ENCODE peak calls at places on chromosome 4, in eight cellular contexts. G, B, U, H, Z, A, D and V are unnamed samples.

GRCh38 chr4:156606444-156607197 is 365.0 kb downstream of the PDGFC start:
- DNase-seq in D (no peak), U (no peak), H (no peak), A (no peak), B (peak), Z (peak), G (no peak), V (no peak)

GRCh38 chr4:98682719-98683118 is 24.3 kb upstream of the TSPAN5 start:
- DNase-seq in U (no peak), G (no peak), Z (peak), A (no peak), D (no peak), H (no peak), B (peak), V (no peak)

GRCh38 chr4:88101165-88101564 is 57.3 kb downstream of the ABCG2 start:
- DNase-seq in D (no peak), B (no peak), H (peak), U (no peak), Z (no peak), G (peak), A (no peak), V (no peak)

GRCh38 chr4:81631958-81632439 is 160.3 kb upstream of the RASGEF1B start:
- DNase-seq in B (peak), D (no peak), H (peak), Z (peak), G (no peak), U (no peak), A (no peak), V (no peak)

GRCh38 chr4:7166981-7167700 is 25.2 kb upstream of the SORCS2 start:
- DNase-seq in A (no peak), D (no peak), U (no peak), Z (no peak), G (no peak), H (no peak), B (no peak), V (no peak)

GRCh38 chr4:175504316-175504715 is 307.7 kb downstream of the GPM6A start:
- DNase-seq in A (no peak), B (peak), U (no peak), H (no peak), D (no peak), Z (peak), G (no peak), V (no peak)

GRCh38 chr4:182978152-182978827 is 61.1 kb upstream of the DCTD start:
- DNase-seq in H (no peak), B (peak), U (no peak), G (no peak), Z (peak), D (no peak), A (peak), V (no peak)

GRCh38 chr4:87937523-87937922 is 38.0 kb upstream of the SPP1 start:
- DNase-seq in G (no peak), D (peak), Z (no peak), B (no peak), H (no peak), A (no peak), U (no peak), V (no peak)

GRCh38 chr4:4837921-4838601 is 21.4 kb upstream of the MSX1 start:
- DNase-seq in A (no peak), U (peak), D (no peak), Z (peak), G (no peak), H (no peak), B (peak), V (no peak)

GRCh38 chr4:73021634-73022033 is 47.9 kb downstream of the COX18 start:
- DNase-seq in D (peak), U (no peak), Z (peak), H (no peak), B (peak), A (peak), G (no peak), V (peak)

GRCh38 chr4:6701371-6701770 is 7.7 kb downstream of the S100P start:
- DNase-seq in G (no peak), Z (no peak), U (no peak), A (no peak), H (no peak), B (no peak), D (peak), V (peak)

GRCh38 chr4:152485726-152486276 is 50.1 kb downstream of the FBXW7 start:
- DNase-seq in B (peak), G (no peak), U (peak), H (no peak), D (no peak), Z (peak), A (no peak), V (no peak)

GRCh38 chr4:157514711-157515110 is 294.2 kb downstream of the GRIA2 start:
- DNase-seq in B (no peak), Z (no peak), D (no peak), A (peak), H (no peak), G (no peak), U (no peak), V (peak)

GRCh38 chr4:96260071-96260682 is 420.3 kb downstream of the PDHA2 start:
- DNase-seq in D (no peak), B (no peak), G (no peak), H (no peak), U (no peak), A (peak), Z (no peak), V (no peak)

GRCh38 chr4:633406-633805 is 8.0 kb downstream of the PDE6B start:
- DNase-seq in G (no peak), Z (no peak), A (no peak), H (no peak), D (no peak), B (no peak), U (no peak), V (no peak)

GRCh38 chr4:41432889-41433288 is 105.1 kb upstream of the LIMCH1 start:
- DNase-seq in U (no peak), D (no peak), B (peak), G (no peak), Z (peak), H (no peak), A (no peak), V (no peak)

GRCh38 chr4:182752158-182752910 is 164.9 kb downstream of the DCTD start:
- DNase-seq in U (peak), A (no peak), D (no peak), H (no peak), G (no peak), Z (peak), B (peak), V (no peak)

GRCh38 chr4:24137963-24138601 is 248.2 kb upstream of the PPARGC1A start:
- DNase-seq in Z (no peak), D (no peak), U (no peak), H (no peak), G (no peak), A (no peak), B (no peak), V (no peak)

GRCh38 chr4:7426525-7427171 is 8.1 kb downstream of the PSAPL1 start:
- DNase-seq in H (no peak), Z (no peak), B (no peak), G (no peak), D (no peak), A (no peak), U (no peak), V (no peak)

GRCh38 chr4:11954093-11954492 is 525.4 kb upstream of the HS3ST1 start:
- DNase-seq in D (peak), Z (no peak), U (no peak), B (peak), H (no peak), A (no peak), G (no peak), V (peak)

GRCh38 chr4:44319129-44319528 is 129.5 kb downstream of the KCTD8 start:
- DNase-seq in G (no peak), U (no peak), H (no peak), Z (no peak), A (no peak), D (no peak), B (no peak), V (no peak)

GRCh38 chr4:48079972-48080391 is 54.1 kb downstream of the TXK start:
- DNase-seq in G (no peak), Z (no peak), H (no peak), U (peak), D (no peak), A (no peak), B (peak), V (no peak)

GRCh38 chr4:5808081-5808741 is 84.7 kb downstream of the CRMP1 start:
- DNase-seq in U (no peak), Z (peak), G (no peak), D (no peak), H (no peak), B (peak), A (peak), V (no peak)

GRCh38 chr4:175947117-175947722 is 118.4 kb upstream of the WDR17 start:
- DNase-seq in Z (peak), U (no peak), B (peak), D (peak), A (no peak), G (no peak), H (no peak), V (peak)

GRCh38 chr4:145155268-145155870 is 25.0 kb downstream of the OTUD4 start:
- DNase-seq in D (no peak), G (no peak), B (no peak), A (no peak), H (no peak), U (no peak), Z (no peak), V (no peak)

GRCh38 chr4:38889143-38889542 is 21.5 kb downstream of the FAM114A1 start:
- DNase-seq in D (no peak), B (peak), A (no peak), G (no peak), H (no peak), U (no peak), Z (peak), V (no peak)

GRCh38 chr4:158938462-158939044 is 164.3 kb upstream of the RAPGEF2 start:
- DNase-seq in H (no peak), U (peak), Z (peak), A (no peak), D (no peak), G (no peak), B (peak), V (no peak)

GRCh38 chr4:168735735-168736134 is 238.9 kb downstream of the PALLD start:
- DNase-seq in Z (no peak), U (no peak), G (no peak), D (no peak), A (no peak), B (no peak), H (no peak), V (no peak)

GRCh38 chr4:64718091-64718490 is 308.8 kb upstream of the TECRL start:
- DNase-seq in Z (no peak), B (peak), G (no peak), H (no peak), A (no peak), U (no peak), D (no peak), V (no peak)

GRCh38 chr4:188430384-188430783 is 291.1 kb downstream of the TRIML1 start:
- DNase-seq in A (no peak), G (no peak), D (no peak), H (no peak), B (no peak), Z (no peak), U (no peak), V (no peak)

GRCh38 chr4:60506061-60506460 is 694.1 kb upstream of the ADGRL3 start:
- DNase-seq in H (no peak), A (no peak), B (peak), U (no peak), D (no peak), Z (no peak), G (no peak), V (no peak)

GRCh38 chr4:152090543-152090942 is 329.7 kb upstream of the GATB start:
- DNase-seq in H (no peak), D (no peak), U (no peak), A (peak), Z (peak), G (peak), B (peak), V (peak)

GRCh38 chr4:34046580-34046979 is 2197.7 kb downstream of the ARAP2 start:
- DNase-seq in A (no peak), B (peak), G (no peak), H (no peak), U (peak), D (no peak), Z (peak), V (no peak)

GRCh38 chr4:37268311-37268710 is 23.8 kb downstream of the NWD2 start:
- DNase-seq in Z (no peak), U (no peak), D (no peak), A (no peak), G (no peak), B (no peak), H (no peak), V (no peak)
- H3K4me3 ChIP-seq in Z (no peak), U (no peak), D (no peak), A (no peak), G (no peak), B (no peak), H (no peak), V (no peak)

GRCh38 chr4:89226665-89227572 is 80.7 kb downstream of the GPRIN3 start:
- DNase-seq in U (peak), H (peak), G (peak), A (peak), B (peak), D (peak), Z (peak), V (peak)
- H3K4me3 ChIP-seq in U (no peak), H (no peak), G (no peak), A (no peak), B (no peak), D (no peak), Z (no peak), V (no peak)

GRCh38 chr4:37822220-37822619 is 4.3 kb upstream of the PGM2 start:
- DNase-seq in H (no peak), A (no peak), Z (no peak), U (no peak), D (no peak), B (no peak), G (no peak), V (no peak)
- H3K4me3 ChIP-seq in H (no peak), A (no peak), Z (no peak), U (no peak), D (no peak), B (no peak), G (no peak), V (no peak)

GRCh38 chr4:119321921-119322687 is at the start of gene FABP2:
- DNase-seq in A (no peak), H (no peak), D (no peak), B (no peak), U (no peak), Z (no peak), G (no peak), V (no peak)
- H3K4me3 ChIP-seq in A (no peak), H (no peak), D (no peak), B (no peak), U (no peak), Z (no peak), G (no peak), V (no peak)

GRCh38 chr4:1873291-1873690 is 2.1 kb downstream of the NSD2 start:
- DNase-seq in D (peak), U (no peak), H (no peak), G (no peak), B (no peak), Z (no peak), A (no peak), V (no peak)

GRCh38 chr4:1874207-1874606 is 3.0 kb downstream of the NSD2 start:
- DNase-seq in H (no peak), A (no peak), U (no peak), B (no peak), Z (no peak), D (no peak), G (no peak), V (no peak)

GRCh38 chr4:1873776-1874175 is 2.6 kb downstream of the NSD2 start:
- DNase-seq in A (no peak), U (no peak), H (no peak), B (no peak), D (no peak), G (no peak), Z (no peak), V (no peak)

GRCh38 chr4:1871471-1872021 is 353 bp downstream of the NSD2 start:
- DNase-seq in H (no peak), D (no peak), Z (no peak), U (no peak), A (no peak), B (no peak), G (peak), V (no peak)

GRCh38 chr4:1872918-1873269 is 1.7 kb downstream of the NSD2 start:
- DNase-seq in Z (peak), G (no peak), D (no peak), H (no peak), U (peak), A (no peak), B (peak), V (peak)
- H3K4me3 ChIP-seq in Z (peak), G (peak), D (peak), H (no peak), U (peak), A (peak), B (peak), V (peak)

GRCh38 chr4:105709081-105709450 is 482 bp downstream of the GSTCD start:
- DNase-seq in D (peak), B (peak), G (peak), U (no peak), Z (no peak), A (peak), H (no peak), V (no peak)
- H3K4me3 ChIP-seq in D (peak), B (peak), G (peak), U (peak), Z (peak), A (peak), H (peak), V (peak)

DNA sequence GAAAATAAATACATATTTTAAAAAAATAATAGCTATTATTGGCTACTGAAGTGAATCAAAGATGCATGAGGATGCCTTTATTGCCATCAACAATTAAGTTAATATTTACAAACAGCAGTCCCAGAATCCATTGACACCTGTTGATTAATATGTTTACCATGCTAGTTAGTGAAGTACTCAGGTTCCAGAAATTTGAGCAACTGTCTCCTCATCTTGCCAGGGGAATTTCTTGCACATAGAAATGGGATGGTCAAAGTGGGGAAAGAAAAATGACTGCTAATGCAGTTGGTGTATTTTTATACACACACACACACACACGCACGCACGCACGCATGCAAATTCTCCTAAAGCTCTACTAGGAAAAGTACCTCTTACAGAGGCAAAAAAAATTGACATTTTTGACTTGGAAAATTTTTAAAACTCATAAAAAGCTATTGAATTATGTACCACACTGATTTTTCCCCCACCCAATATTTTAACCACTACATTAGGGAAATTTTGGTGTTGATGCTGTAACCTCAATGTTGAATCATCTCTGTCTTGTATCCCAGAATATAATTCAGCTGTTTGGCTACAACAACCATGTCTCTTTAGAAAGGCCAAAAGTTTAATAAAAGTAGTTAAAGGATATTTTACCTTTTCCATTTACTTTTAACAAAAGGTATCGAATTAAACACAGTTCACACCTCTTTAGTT is 105.3 kb upstream of the TMEM150C start:
- DNase-seq in A (no peak), D (no peak), B (no peak), U (no peak), G (no peak), H (no peak), Z (no peak), V (no peak)
- H3K4me3 ChIP-seq in A (no peak), D (no peak), B (no peak), U (no peak), G (no peak), H (no peak), Z (no peak), V (no peak)

DNA sequence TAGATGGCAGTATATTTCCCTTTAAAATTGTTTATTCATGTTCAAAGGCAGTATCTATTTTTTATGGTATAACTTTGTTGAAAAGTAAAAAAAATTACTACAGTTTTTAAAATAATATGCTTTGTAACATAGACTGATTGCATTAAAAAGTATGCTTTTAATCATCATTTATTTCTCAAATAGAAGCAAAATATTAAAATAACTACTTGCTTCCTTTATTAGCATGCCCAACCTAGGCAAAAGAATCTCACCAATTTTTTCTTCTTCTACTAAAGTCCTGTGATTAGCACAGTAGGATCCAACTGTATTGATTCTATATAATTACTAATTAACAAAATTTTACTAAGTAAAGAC is 69.6 kb upstream of the NFKB1 start:
- DNase-seq in B (no peak), A (no peak), D (no peak), U (no peak), G (no peak), H (no peak), Z (no peak), V (no peak)
- H3K4me3 ChIP-seq in B (peak), A (peak), D (peak), U (peak), G (peak), H (no peak), Z (no peak), V (peak)